ENCODE peak calls at places on chromosomes 13 and 19, in nine cellular contexts. One of them, this sample, is unnamed.

GRCh38 chr13:29619995-29620394 is 24.5 kb upstream of the SLC7A1 start:
- DNase-seq in IMR-90: peak; percentile 50
- DNase-seq in aorta: no peak
- DNase-seq in CD8-positive, alpha-beta T cell: no peak
- DNase-seq in ovary: no peak
- DNase-seq in choroid plexus epithelial cell: peak; percentile 34
- DNase-seq in uterus: no peak
- DNase-seq in lower leg skin: no peak
- DNase-seq in DND-41: no peak
- DNase-seq in this sample: no peak

GRCh38 chr13:40379794-40380608 is 286.4 kb downstream of the FOXO1 start:
- DNase-seq in lower leg skin: peak; percentile 34
- DNase-seq in ovary: no peak
- DNase-seq in aorta: no peak
- DNase-seq in DND-41: no peak
- DNase-seq in CD8-positive, alpha-beta T cell: no peak
- DNase-seq in IMR-90: no peak
- DNase-seq in choroid plexus epithelial cell: no peak
- DNase-seq in uterus: no peak
- DNase-seq in this sample: no peak

GRCh38 chr13:35468195-35468594 is 8.3 kb downstream of the MAB21L1 start:
- DNase-seq in uterus: no peak
- DNase-seq in aorta: no peak
- DNase-seq in lower leg skin: no peak
- DNase-seq in IMR-90: no peak
- DNase-seq in CD8-positive, alpha-beta T cell: no peak
- DNase-seq in DND-41: no peak
- DNase-seq in ovary: no peak
- DNase-seq in choroid plexus epithelial cell: peak; percentile 43
- DNase-seq in this sample: no peak

GRCh38 chr13:72782717-72783116 is 784 bp downstream of the PIBF1 start:
- DNase-seq in CD8-positive, alpha-beta T cell: no peak
- DNase-seq in ovary: no peak
- DNase-seq in lower leg skin: no peak
- DNase-seq in DND-41: no peak
- DNase-seq in uterus: no peak
- DNase-seq in aorta: no peak
- DNase-seq in choroid plexus epithelial cell: peak; percentile 22
- DNase-seq in IMR-90: peak; percentile 10
- DNase-seq in this sample: no peak

GRCh38 chr19:30326076-30326710 is 46.0 kb upstream of the ZNF536 start:
- DNase-seq in CD8-positive, alpha-beta T cell: no peak
- DNase-seq in choroid plexus epithelial cell: no peak
- DNase-seq in uterus: peak; percentile 26
- DNase-seq in ovary: no peak
- DNase-seq in lower leg skin: peak; percentile 79
- DNase-seq in IMR-90: no peak
- DNase-seq in DND-41: no peak
- DNase-seq in aorta: no peak
- DNase-seq in this sample: no peak

GRCh38 chr13:25910243-25910642 is 141.6 kb downstream of the SHISA2 start:
- DNase-seq in lower leg skin: no peak
- DNase-seq in ovary: no peak
- DNase-seq in aorta: no peak
- DNase-seq in CD8-positive, alpha-beta T cell: no peak
- DNase-seq in uterus: no peak
- DNase-seq in IMR-90: no peak
- DNase-seq in choroid plexus epithelial cell: no peak
- DNase-seq in DND-41: no peak
- DNase-seq in this sample: no peak

GRCh38 chr19:12656899-12657571 is 9.5 kb downstream of the MAN2B1 start:
- DNase-seq in CD8-positive, alpha-beta T cell: no peak
- DNase-seq in DND-41: peak; percentile 43
- DNase-seq in IMR-90: no peak
- DNase-seq in choroid plexus epithelial cell: no peak
- DNase-seq in aorta: no peak
- DNase-seq in uterus: no peak
- DNase-seq in lower leg skin: no peak
- DNase-seq in ovary: no peak
- DNase-seq in this sample: no peak

GRCh38 chr13:52925775-52926285 is 77.4 kb upstream of the PCDH8 start:
- DNase-seq in uterus: no peak
- DNase-seq in aorta: no peak
- DNase-seq in IMR-90: no peak
- DNase-seq in lower leg skin: no peak
- DNase-seq in CD8-positive, alpha-beta T cell: no peak
- DNase-seq in ovary: no peak
- DNase-seq in choroid plexus epithelial cell: no peak
- DNase-seq in DND-41: no peak
- DNase-seq in this sample: no peak

GRCh38 chr13:72151241-72151640 is 284.2 kb upstream of the DACH1 start:
- DNase-seq in aorta: no peak
- DNase-seq in lower leg skin: no peak
- DNase-seq in ovary: no peak
- DNase-seq in IMR-90: no peak
- DNase-seq in DND-41: no peak
- DNase-seq in CD8-positive, alpha-beta T cell: no peak
- DNase-seq in choroid plexus epithelial cell: peak; percentile 87
- DNase-seq in uterus: no peak
- DNase-seq in this sample: no peak

GRCh38 chr19:2089001-2089711 is 7.0 kb downstream of the MOB3A start:
- DNase-seq in choroid plexus epithelial cell: peak; percentile 56
- DNase-seq in aorta: no peak
- DNase-seq in CD8-positive, alpha-beta T cell: no peak
- DNase-seq in DND-41: no peak
- DNase-seq in IMR-90: peak; percentile 36
- DNase-seq in lower leg skin: no peak
- DNase-seq in ovary: no peak
- DNase-seq in uterus: no peak
- DNase-seq in this sample: no peak

GRCh38 chr19:47047931-47048399 is 459 bp downstream of the TMEM160 start:
- DNase-seq in aorta: peak; percentile 93
- DNase-seq in lower leg skin: peak; percentile 94
- DNase-seq in ovary: peak; percentile 87
- DNase-seq in CD8-positive, alpha-beta T cell: peak; percentile 22
- DNase-seq in choroid plexus epithelial cell: peak; percentile 97
- DNase-seq in IMR-90: peak; percentile 91
- DNase-seq in uterus: peak; percentile 78
- DNase-seq in DND-41: peak; percentile 85
- DNase-seq in this sample: peak; percentile 85
- H3K4me3 ChIP-seq in aorta: peak overlapping the region; percentile 91
- H3K4me3 ChIP-seq in lower leg skin: peak overlapping the region; percentile 59
- H3K4me3 ChIP-seq in ovary: peak overlapping the region; percentile 79
- H3K4me3 ChIP-seq in CD8-positive, alpha-beta T cell: peak overlapping the region; percentile 96
- H3K4me3 ChIP-seq in choroid plexus epithelial cell: peak overlapping the region; percentile 74
- H3K4me3 ChIP-seq in IMR-90: peak overlapping the region; percentile 55
- H3K4me3 ChIP-seq in uterus: peak overlapping the region; percentile 93
- H3K4me3 ChIP-seq in DND-41: peak overlapping the region; percentile 89
- H3K4me3 ChIP-seq in this sample: peak overlapping the region; percentile 74

GRCh38 chr13:87280139-87280538 is 391.0 kb upstream of the SLITRK5 start:
- DNase-seq in choroid plexus epithelial cell: peak; percentile 25
- DNase-seq in ovary: no peak
- DNase-seq in aorta: no peak
- DNase-seq in IMR-90: no peak
- DNase-seq in DND-41: no peak
- DNase-seq in lower leg skin: no peak
- DNase-seq in CD8-positive, alpha-beta T cell: no peak
- DNase-seq in uterus: no peak
- DNase-seq in this sample: no peak

DNA sequence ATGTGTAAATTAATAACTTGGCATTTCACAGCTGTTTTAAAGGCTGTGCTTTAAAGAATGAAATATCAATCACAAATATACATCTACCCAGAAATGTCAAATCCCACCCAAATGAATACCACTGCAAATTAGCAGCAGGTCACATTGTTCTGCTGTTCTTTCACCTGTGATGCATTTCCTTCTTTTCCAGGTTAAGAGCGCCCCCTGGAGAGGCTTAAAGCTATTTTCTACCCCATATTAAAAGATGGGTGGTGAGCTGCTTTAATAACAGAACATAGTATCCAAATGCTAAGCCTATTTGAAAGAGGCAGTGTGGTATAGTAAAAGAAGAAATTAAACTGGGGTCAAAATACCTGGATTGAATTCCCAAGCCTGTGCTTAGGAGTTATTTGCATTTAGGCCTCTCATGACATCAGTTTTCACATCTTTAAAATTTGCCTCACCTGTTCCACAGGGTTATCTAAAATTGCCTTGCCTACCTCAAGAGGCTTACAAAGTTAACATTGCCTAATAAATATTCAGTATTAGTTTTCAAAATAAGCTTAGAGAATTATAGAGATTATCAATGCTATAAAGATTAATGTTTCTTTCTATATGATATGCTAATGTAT is 396.9 kb upstream of the SLITRK5 start:
- DNase-seq in DND-41: peak; percentile 27
- DNase-seq in CD8-positive, alpha-beta T cell: no peak
- DNase-seq in ovary: no peak
- DNase-seq in lower leg skin: no peak
- DNase-seq in uterus: no peak
- DNase-seq in aorta: no peak
- DNase-seq in IMR-90: peak; percentile 47
- DNase-seq in choroid plexus epithelial cell: peak; percentile 80
- DNase-seq in this sample: peak; percentile 32
- H3K4me3 ChIP-seq in DND-41: no peak overlapping the region
- H3K4me3 ChIP-seq in CD8-positive, alpha-beta T cell: no peak overlapping the region
- H3K4me3 ChIP-seq in ovary: no peak overlapping the region
- H3K4me3 ChIP-seq in lower leg skin: no peak overlapping the region
- H3K4me3 ChIP-seq in uterus: no peak overlapping the region
- H3K4me3 ChIP-seq in aorta: no peak overlapping the region
- H3K4me3 ChIP-seq in IMR-90: no peak overlapping the region
- H3K4me3 ChIP-seq in choroid plexus epithelial cell: no peak overlapping the region
- H3K4me3 ChIP-seq in this sample: no peak overlapping the region

GRCh38 chr13:46665630-46666482 is 112.9 kb downstream of the LRCH1 start:
- DNase-seq in ovary: no peak
- DNase-seq in aorta: no peak
- DNase-seq in IMR-90: no peak
- DNase-seq in DND-41: no peak
- DNase-seq in lower leg skin: no peak
- DNase-seq in CD8-positive, alpha-beta T cell: no peak
- DNase-seq in choroid plexus epithelial cell: no peak
- DNase-seq in uterus: no peak
- DNase-seq in this sample: peak; percentile 39

GRCh38 chr13:46663644-46664043 is 110.7 kb downstream of the LRCH1 start:
- DNase-seq in lower leg skin: no peak
- DNase-seq in aorta: no peak
- DNase-seq in ovary: no peak
- DNase-seq in CD8-positive, alpha-beta T cell: no peak
- DNase-seq in choroid plexus epithelial cell: no peak
- DNase-seq in DND-41: no peak
- DNase-seq in IMR-90: no peak
- DNase-seq in uterus: no peak
- DNase-seq in this sample: no peak

GRCh38 chr13:46666727-46667456 is 113.9 kb downstream of the LRCH1 start:
- DNase-seq in DND-41: peak; percentile 34
- DNase-seq in choroid plexus epithelial cell: no peak
- DNase-seq in ovary: no peak
- DNase-seq in CD8-positive, alpha-beta T cell: no peak
- DNase-seq in uterus: no peak
- DNase-seq in IMR-90: no peak
- DNase-seq in lower leg skin: no peak
- DNase-seq in aorta: no peak
- DNase-seq in this sample: no peak

GRCh38 chr13:46664195-46664594 is 111.2 kb downstream of the LRCH1 start:
- DNase-seq in DND-41: no peak
- DNase-seq in lower leg skin: no peak
- DNase-seq in ovary: no peak
- DNase-seq in aorta: no peak
- DNase-seq in choroid plexus epithelial cell: no peak
- DNase-seq in IMR-90: no peak
- DNase-seq in CD8-positive, alpha-beta T cell: no peak
- DNase-seq in uterus: no peak
- DNase-seq in this sample: no peak

GRCh38 chr13:46665243-46665629 is 112.3 kb downstream of the LRCH1 start:
- DNase-seq in CD8-positive, alpha-beta T cell: no peak
- DNase-seq in ovary: no peak
- DNase-seq in lower leg skin: no peak
- DNase-seq in aorta: no peak
- DNase-seq in choroid plexus epithelial cell: no peak
- DNase-seq in IMR-90: no peak
- DNase-seq in uterus: no peak
- DNase-seq in DND-41: no peak
- DNase-seq in this sample: no peak
- H3K4me3 ChIP-seq in CD8-positive, alpha-beta T cell: no peak overlapping the region
- H3K4me3 ChIP-seq in ovary: no peak overlapping the region
- H3K4me3 ChIP-seq in lower leg skin: no peak overlapping the region
- H3K4me3 ChIP-seq in aorta: no peak overlapping the region
- H3K4me3 ChIP-seq in choroid plexus epithelial cell: no peak overlapping the region
- H3K4me3 ChIP-seq in IMR-90: no peak overlapping the region
- H3K4me3 ChIP-seq in uterus: no peak overlapping the region
- H3K4me3 ChIP-seq in DND-41: no peak overlapping the region
- H3K4me3 ChIP-seq in this sample: no peak overlapping the region

GRCh38 chr13:80716610-80717081 is 375.7 kb upstream of the SPRY2 start:
- DNase-seq in IMR-90: no peak
- DNase-seq in ovary: no peak
- DNase-seq in aorta: peak; percentile 68
- DNase-seq in choroid plexus epithelial cell: peak; percentile 90
- DNase-seq in lower leg skin: peak; percentile 78
- DNase-seq in DND-41: no peak
- DNase-seq in uterus: no peak
- DNase-seq in CD8-positive, alpha-beta T cell: no peak
- DNase-seq in this sample: peak; percentile 5

GRCh38 chr13:80726895-80727294 is 386.0 kb upstream of the SPRY2 start:
- DNase-seq in DND-41: no peak
- DNase-seq in CD8-positive, alpha-beta T cell: no peak
- DNase-seq in IMR-90: no peak
- DNase-seq in choroid plexus epithelial cell: no peak
- DNase-seq in aorta: no peak
- DNase-seq in lower leg skin: no peak
- DNase-seq in ovary: no peak
- DNase-seq in uterus: no peak
- DNase-seq in this sample: no peak

GRCh38 chr13:80718970-80719369 is 378.0 kb upstream of the SPRY2 start:
- DNase-seq in lower leg skin: no peak
- DNase-seq in aorta: no peak
- DNase-seq in CD8-positive, alpha-beta T cell: no peak
- DNase-seq in ovary: no peak
- DNase-seq in DND-41: no peak
- DNase-seq in IMR-90: no peak
- DNase-seq in uterus: no peak
- DNase-seq in choroid plexus epithelial cell: no peak
- DNase-seq in this sample: no peak

GRCh38 chr13:80717834-80718233 is 376.9 kb upstream of the SPRY2 start:
- DNase-seq in DND-41: no peak
- DNase-seq in lower leg skin: no peak
- DNase-seq in ovary: no peak
- DNase-seq in uterus: no peak
- DNase-seq in IMR-90: no peak
- DNase-seq in aorta: no peak
- DNase-seq in choroid plexus epithelial cell: no peak
- DNase-seq in CD8-positive, alpha-beta T cell: no peak
- DNase-seq in this sample: no peak

DNA sequence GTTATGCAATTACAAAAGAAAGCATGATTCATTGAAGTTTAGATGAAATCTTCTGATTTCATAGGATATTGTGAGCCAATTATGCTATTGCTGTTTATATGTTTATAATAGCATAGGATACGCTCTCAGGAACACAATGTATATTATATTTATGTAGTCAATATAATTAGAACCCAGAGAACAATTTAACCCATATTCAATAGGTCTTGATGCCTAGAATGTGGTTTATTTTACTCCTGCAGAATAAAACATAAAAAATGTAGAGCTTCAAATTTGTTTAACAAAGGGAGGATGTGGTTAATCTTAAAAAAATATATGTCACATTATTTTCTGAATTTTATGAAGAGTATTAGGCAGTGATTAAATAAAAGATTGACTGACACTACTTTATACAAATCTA is 380.8 kb upstream of the SPRY2 start:
- DNase-seq in ovary: no peak
- DNase-seq in CD8-positive, alpha-beta T cell: no peak
- DNase-seq in uterus: no peak
- DNase-seq in DND-41: no peak
- DNase-seq in lower leg skin: no peak
- DNase-seq in choroid plexus epithelial cell: no peak
- DNase-seq in aorta: no peak
- DNase-seq in IMR-90: no peak
- DNase-seq in this sample: no peak
- H3K4me3 ChIP-seq in ovary: no peak overlapping the region
- H3K4me3 ChIP-seq in CD8-positive, alpha-beta T cell: no peak overlapping the region
- H3K4me3 ChIP-seq in uterus: no peak overlapping the region
- H3K4me3 ChIP-seq in DND-41: no peak overlapping the region
- H3K4me3 ChIP-seq in lower leg skin: no peak overlapping the region
- H3K4me3 ChIP-seq in choroid plexus epithelial cell: no peak overlapping the region
- H3K4me3 ChIP-seq in aorta: no peak overlapping the region
- H3K4me3 ChIP-seq in IMR-90: no peak overlapping the region
- H3K4me3 ChIP-seq in this sample: no peak overlapping the region